ENCODE peak calls at places on chromosome 15, in eight cellular contexts. D is activated CD8-positive, alpha-beta memory T cell treated with anti-CD3 and anti-CD28 coated beads, Interleukin-2, amount 50 U/mL, for 48 hours; A is SIG-M5; G is Right ventricle myocardium superior; E is fibroblast of lung; I is activated CD4-positive, alpha-beta T cell treated with anti-CD3 and anti-CD28 coated beads for 1 hour; W is left cardiac atrium; K is fibroblast of the conjunctiva. X is an unnamed sample.

GRCh38 chr15:44034933-44035624 is 160.0 kb downstream of the FRMD5 start:
- DNase-seq in I (no peak), E (peak), D (no peak), K (peak), G (no peak), W (peak), A (no peak), X (no peak)

GRCh38 chr15:80289558-80290277 is 37.7 kb upstream of the CTXND1 start:
- DNase-seq in E (no peak), I (no peak), A (no peak), D (no peak), W (no peak), K (no peak), G (no peak), X (no peak)

GRCh38 chr15:51846463-51847230 is 17.2 kb downstream of the TMOD3 start:
- DNase-seq in W (no peak), A (no peak), D (no peak), E (peak), I (no peak), G (no peak), K (peak), X (no peak)

GRCh38 chr15:49900036-49900435 is 219.0 kb downstream of the ATP8B4 start:
- DNase-seq in G (no peak), D (no peak), A (no peak), K (no peak), I (no peak), W (no peak), E (peak), X (no peak)

GRCh38 chr15:39666671-39667070 is 85.8 kb downstream of the THBS1 start:
- DNase-seq in D (no peak), I (no peak), W (no peak), G (no peak), K (no peak), A (no peak), E (no peak), X (no peak)

GRCh38 chr15:83581381-83581780 is 72.5 kb upstream of the ADAMTSL3 start:
- DNase-seq in A (no peak), W (no peak), K (no peak), E (no peak), G (no peak), I (no peak), D (no peak), X (no peak)

GRCh38 chr15:71121442-71121841 is 6.2 kb downstream of the THSD4 start:
- DNase-seq in I (no peak), D (no peak), K (no peak), W (no peak), G (no peak), A (no peak), E (no peak), X (no peak)

GRCh38 chr15:48865387-48866079 is 12.4 kb upstream of the EID1 start:
- DNase-seq in D (no peak), E (peak), K (no peak), I (no peak), A (no peak), G (no peak), W (no peak), X (no peak)

GRCh38 chr15:45892182-45892581 is 257.4 kb downstream of the SQOR start:
- DNase-seq in E (no peak), D (no peak), A (no peak), G (no peak), W (no peak), I (no peak), K (no peak), X (no peak)

GRCh38 chr15:90609254-90610185 is 79.8 kb downstream of the CRTC3 start:
- DNase-seq in K (no peak), I (no peak), E (peak), D (no peak), W (no peak), A (no peak), G (no peak), X (no peak)

GRCh38 chr15:88401269-88401971 is 65.8 kb downstream of the MRPL46 start:
- DNase-seq in W (no peak), D (no peak), A (no peak), K (no peak), I (no peak), G (peak), E (no peak), X (no peak)

GRCh38 chr15:93694038-93694437 is 537.3 kb upstream of the MCTP2 start:
- DNase-seq in G (no peak), K (no peak), W (no peak), E (no peak), D (no peak), I (no peak), A (no peak), X (no peak)

GRCh38 chr15:87961851-87962816 is 294.4 kb downstream of the NTRK3 start:
- DNase-seq in A (no peak), W (no peak), G (no peak), K (no peak), I (no peak), E (no peak), D (no peak), X (peak)

GRCh38 chr15:79883579-79884203 is 13.1 kb downstream of the MTHFS start:
- DNase-seq in A (no peak), W (no peak), I (no peak), D (no peak), G (no peak), K (no peak), E (no peak), X (no peak)

GRCh38 chr15:90388462-90389182 is 580 bp downstream of the IQGAP1 start:
- DNase-seq in K (peak), I (peak), W (peak), E (peak), G (peak), D (peak), A (peak), X (peak)

GRCh38 chr15:81170504-81170903 is 26.2 kb upstream of the IL16 start:
- DNase-seq in G (no peak), A (no peak), W (no peak), K (peak), D (no peak), E (no peak), I (no peak), X (no peak)

GRCh38 chr15:40591310-40591845 is 2.7 kb upstream of the KNL1 start:
- DNase-seq in G (no peak), I (no peak), A (no peak), E (no peak), D (no peak), K (no peak), W (no peak), X (no peak)

GRCh38 chr15:52730594-52730993 is 51.4 kb upstream of the ATOSA start:
- DNase-seq in D (no peak), I (no peak), A (no peak), W (no peak), G (no peak), K (no peak), E (no peak), X (no peak)

GRCh38 chr15:66402885-66403284 is 16.2 kb downstream of the MAP2K1 start:
- DNase-seq in D (no peak), W (no peak), G (no peak), K (no peak), I (no peak), E (no peak), A (no peak), X (no peak)

GRCh38 chr15:42092666-42093445 is 1.5 kb downstream of the PLA2G4D start:
- DNase-seq in D (no peak), G (peak), A (no peak), W (no peak), E (no peak), I (no peak), K (no peak), X (no peak)

GRCh38 chr15:66774001-66774814 is 72.2 kb downstream of the SMAD6 start:
- DNase-seq in K (peak), G (peak), W (peak), D (peak), E (peak), I (peak), A (no peak), X (no peak)

GRCh38 chr15:83046558-83047127 is 20.4 kb downstream of the BTBD1 start:
- DNase-seq in D (no peak), W (no peak), I (no peak), E (peak), G (no peak), K (peak), A (no peak), X (no peak)

GRCh38 chr15:48702569-48703239 is 57.2 kb upstream of the FBN1 start:
- DNase-seq in E (peak), W (no peak), D (no peak), K (no peak), A (no peak), I (no peak), G (no peak), X (no peak)

X was measured in GF-D8.